ENCODE peak calls at places on chromosomes 4 and X, in four cellular contexts. Z is GM12878, M is K562, G is HepG2. N is an unnamed sample.

GRCh38 chrX:129980043-129980442 is 2.4 kb upstream of the BCORL1 start:
- DNase-seq in Z (no peak), M (no peak), G (no peak), N (no peak)

GRCh38 chr4:188660796-188661195 is 521.6 kb downstream of the TRIML1 start:
- DNase-seq in Z (no peak), M (no peak), G (no peak), N (no peak)

GRCh38 chr4:153143527-153144348 is 60.5 kb upstream of the TRIM2 start:
- DNase-seq in Z (no peak), M (peak), G (no peak), N (no peak)

GRCh38 chr4:168831919-168832745 is 177.9 kb downstream of the CBR4 start:
- DNase-seq in Z (no peak), M (peak), G (peak), N (peak)

GRCh38 chr4:184167576-184167975 is 50.1 kb downstream of the ENPP6 start:
- DNase-seq in Z (no peak), M (no peak), G (no peak), N (no peak)

GRCh38 chr4:23934915-23935314 is 45.1 kb upstream of the PPARGC1A start:
- DNase-seq in Z (no peak), M (no peak), G (no peak), N (no peak)

GRCh38 chr4:117575850-117576249 is 458.4 kb upstream of the NDST3 start:
- DNase-seq in Z (no peak), M (no peak), G (no peak), N (no peak)

GRCh38 chrX:153703036-153703370 is 15.3 kb downstream of the SLC6A8 start:
- DNase-seq in Z (no peak), M (no peak), G (no peak), N (no peak)

GRCh38 chr4:148253748-148254147 is 188.5 kb downstream of the NR3C2 start:
- DNase-seq in Z (no peak), M (no peak), G (no peak), N (no peak)

GRCh38 chrX:118448273-118448783 is 47.3 kb upstream of the DOCK11 start:
- DNase-seq in Z (no peak), M (no peak), G (no peak), N (no peak)
- TF ChIP-seq TARDBP in Z (no peak), M (no peak), G (no peak), N (no peak)

GRCh38 chrX:10457092-10457491 is 163.3 kb downstream of the MID1 start:
- DNase-seq in Z (no peak), M (no peak), G (no peak), N (no peak)
- TF ChIP-seq FOXK2 in Z (no peak), M (no peak), G (no peak), N (no peak)

GRCh38 chrX:141673946-141674345 is 24.6 kb downstream of the SPANXD start:
- DNase-seq in Z (no peak), M (no peak), G (no peak), N (no peak)

GRCh38 chrX:141668371-141668770 is 30.2 kb downstream of the SPANXD start:
- DNase-seq in Z (no peak), M (no peak), G (no peak), N (no peak)

GRCh38 chrX:141669689-141670088 is 28.9 kb downstream of the SPANXD start:
- DNase-seq in Z (no peak), M (no peak), G (no peak), N (no peak)
- TF ChIP-seq TARDBP in Z (no peak), M (no peak), G (no peak), N (no peak)

GRCh38 chrX:48071064-48071985 is at the start of gene ZNF630:
- DNase-seq in Z (peak), M (peak), G (no peak), N (peak)
- TF ChIP-seq FOXK2 in Z (no peak), M (no peak), G (no peak), N (no peak)

GRCh38 chr4:174681723-174682300 is 147.2 kb downstream of the GLRA3 start:
- DNase-seq in Z (no peak), M (peak), G (no peak), N (no peak)
- TF ChIP-seq TARDBP in Z (no peak), M (peak), G (no peak), N (no peak)

GRCh38 chrX:120697053-120697452 is 67.2 kb upstream of the C1GALT1C1 start:
- DNase-seq in Z (peak), M (no peak), G (no peak), N (no peak)
- TF ChIP-seq FOXK2 in Z (no peak), M (no peak), G (no peak), N (no peak)

DNA sequence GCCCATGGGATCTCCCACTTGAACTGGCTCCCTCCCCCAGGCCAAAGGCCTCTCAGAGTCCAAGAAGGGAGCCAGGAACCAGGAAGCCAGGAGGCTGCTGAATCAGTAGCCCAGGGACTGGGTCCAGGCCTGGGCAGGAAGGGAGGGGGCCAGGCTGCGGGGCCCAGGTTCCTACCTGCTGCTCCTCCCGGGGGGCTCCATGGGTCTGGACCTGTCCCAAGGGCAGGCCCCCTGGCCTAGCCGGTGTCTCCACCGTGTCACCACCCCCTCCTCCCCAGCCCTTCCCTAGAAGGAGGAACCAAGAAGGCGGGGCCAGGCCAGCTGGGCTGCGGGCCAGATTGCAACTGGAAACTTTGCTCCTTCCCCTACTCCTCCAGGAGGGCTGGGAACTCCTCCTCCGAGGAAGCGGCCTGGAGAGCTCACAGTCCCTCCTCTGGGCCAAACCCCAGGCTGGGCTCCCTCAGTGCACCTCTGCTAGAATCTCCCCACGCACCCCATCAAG is at the start of gene IQSEC2:
- DNase-seq in Z (no peak), M (peak), G (no peak), N (peak)
- TF ChIP-seq TARDBP in Z (no peak), M (no peak), G (no peak), N (no peak)

N was measured in HEK293T.